ENCODE peak calls at places on chromosomes 5 and 9, in seven cellular contexts. Z, Q, P, E, W, U and V are unnamed samples.

GRCh38 chr5:14177651-14178050 is 34.5 kb downstream of the TRIO start:
- DNase-seq in E (no peak), Z (no peak), P (no peak), Q (no peak), W (no peak), U (no peak), V (no peak)

GRCh38 chr5:8060235-8061139 is 191.5 kb downstream of the MTRR start:
- DNase-seq in W (no peak), P (no peak), E (no peak), Z (no peak), Q (no peak), U (no peak), V (peak; percentile 27)

GRCh38 chr9:13113751-13114150 is 165.7 kb downstream of the MPDZ start:
- DNase-seq in P (no peak), E (no peak), W (no peak), Q (no peak), U (no peak), Z (no peak), V (no peak)

GRCh38 chr5:127442085-127442484 is 75.4 kb upstream of the PRRC1 start:
- DNase-seq in Q (no peak), Z (peak; percentile 31), U (peak; percentile 21), E (no peak), W (peak; percentile 36), P (no peak), V (no peak)

GRCh38 chr9:131617611-131618010 is 72.3 kb downstream of the PRRT1B start:
- DNase-seq in E (no peak), Q (no peak), U (no peak), W (no peak), P (no peak), Z (no peak), V (no peak)

GRCh38 chr5:143182901-143183820 is 220.3 kb downstream of the NR3C1 start:
- DNase-seq in E (no peak), U (peak; percentile 50), W (no peak), P (no peak), Q (no peak), Z (no peak), V (no peak)

GRCh38 chr5:172564883-172565282 is 76.2 kb upstream of the NEURL1B start:
- DNase-seq in P (no peak), Z (no peak), Q (no peak), E (no peak), W (no peak), U (no peak), V (no peak)

GRCh38 chr9:130138791-130139190 is 33.4 kb upstream of the NCS1 start:
- DNase-seq in E (no peak), P (no peak), Z (peak; percentile 91), Q (no peak), U (no peak), W (peak; percentile 54), V (peak; percentile 86)

GRCh38 chr9:116144038-116144437 is 9.6 kb upstream of the PAPPA start:
- DNase-seq in U (no peak), E (no peak), Z (peak; percentile 57), P (no peak), Q (no peak), W (peak; percentile 30), V (no peak)

GRCh38 chr5:150137168-150137957 is 18.3 kb downstream of the PDGFRB start:
- DNase-seq in P (no peak), U (no peak), Z (no peak), Q (no peak), E (no peak), W (no peak), V (no peak)

GRCh38 chr5:157130933-157131332 is 11.7 kb downstream of the MED7 start:
- DNase-seq in P (no peak), E (no peak), Q (peak; percentile 49), W (no peak), Z (no peak), U (peak; percentile 19), V (no peak)

GRCh38 chr5:64831996-64832395 is 63.3 kb downstream of the CWC27 start:
- DNase-seq in E (no peak), Q (no peak), W (no peak), P (no peak), U (no peak), Z (no peak), V (no peak)

GRCh38 chr5:139698461-139699146 is 50.5 kb downstream of the CXXC5 start:
- DNase-seq in Q (no peak), P (peak; percentile 97), E (no peak), U (no peak), Z (no peak), W (no peak), V (peak; percentile 74)

GRCh38 chr5:169164481-169164925 is 136.4 kb downstream of the SLIT3 start:
- DNase-seq in Q (no peak), P (no peak), U (no peak), W (peak; percentile 52), Z (peak; percentile 98), E (no peak), V (no peak)

GRCh38 chr9:115111854-115112253 is 6.1 kb downstream of the TNC start:
- DNase-seq in Q (no peak), W (no peak), Z (no peak), P (no peak), U (no peak), E (no peak), V (no peak)

GRCh38 chr9:70921126-70921525 is 200.3 kb downstream of the TRPM3 start:
- DNase-seq in U (no peak), Z (no peak), E (no peak), P (no peak), W (peak; percentile 15), Q (no peak), V (no peak)

GRCh38 chr5:11853140-11853539 is 51.1 kb downstream of the CTNND2 start:
- DNase-seq in Z (no peak), U (no peak), P (no peak), Q (no peak), E (no peak), W (no peak), V (no peak)

GRCh38 chr9:34783951-34784487 is 74.1 kb upstream of the CCL21 start:
- DNase-seq in U (peak; percentile 41), W (no peak), Z (no peak), Q (no peak), E (no peak), P (no peak), V (no peak)

GRCh38 chr5:89087551-89088318 is 204.8 kb upstream of the MEF2C start:
- DNase-seq in Q (no peak), E (no peak), Z (no peak), P (no peak), U (no peak), W (no peak), V (no peak)

GRCh38 chr9:121885345-121885901 is 207.7 kb downstream of the TTLL11 start:
- DNase-seq in W (no peak), P (peak; percentile 56), E (no peak), Q (no peak), Z (no peak), U (no peak), V (no peak)

GRCh38 chr5:113058269-113058668 is 81.7 kb downstream of the DCP2 start:
- DNase-seq in Z (no peak), Q (no peak), P (peak; percentile 49), E (no peak), W (no peak), U (no peak), V (no peak)

GRCh38 chr9:89923961-89924504 is 319.2 kb downstream of the GADD45G start:
- DNase-seq in P (peak; percentile 50), Z (peak; percentile 23), U (no peak), W (no peak), Q (no peak), E (no peak), V (peak; percentile 51)

GRCh38 chr9:131992906-131993657 is 86.6 kb downstream of the MED27 start:
- DNase-seq in U (no peak), E (no peak), Z (no peak), Q (no peak), P (no peak), W (no peak), V (no peak)

GRCh38 chr9:14301006-14301405 is 12.9 kb downstream of the NFIB start:
- DNase-seq in Z (no peak), W (no peak), E (no peak), P (no peak), Q (no peak), U (no peak), V (no peak)

GRCh38 chr5:53199882-53200281 is 90.3 kb upstream of the MOCS2 start:
- DNase-seq in Z (no peak), Q (no peak), E (no peak), W (no peak), P (no peak), U (no peak), V (no peak)

GRCh38 chr5:172913117-172913850 is 45.9 kb upstream of the RPL26L1 start:
- DNase-seq in U (no peak), Z (no peak), P (no peak), Q (no peak), E (no peak), W (no peak), V (no peak)

GRCh38 chr9:92176068-92176799 is 61.0 kb upstream of the SPTLC1 start:
- DNase-seq in W (no peak), Q (no peak), U (no peak), P (no peak), Z (no peak), E (no peak), V (no peak)

GRCh38 chr5:13625616-13626198 is 318.8 kb downstream of the DNAH5 start:
- DNase-seq in U (no peak), P (no peak), Q (no peak), Z (no peak), E (no peak), W (no peak), V (no peak)

GRCh38 chr9:31185831-31186230 is 1198.6 kb upstream of the ACO1 start:
- DNase-seq in Z (peak; percentile 81), W (peak; percentile 2), P (no peak), Q (no peak), U (no peak), E (no peak), V (no peak)

GRCh38 chr9:120777229-120777628 is 16.0 kb downstream of the FBXW2 start:
- DNase-seq in U (no peak), Q (no peak), Z (no peak), E (no peak), P (no peak), W (no peak), V (no peak)

GRCh38 chr9:125889524-125890473 is 142.6 kb downstream of the PBX3 start:
- DNase-seq in Q (no peak), U (peak; percentile 81), P (peak; percentile 85), W (no peak), Z (peak; percentile 68), E (no peak), V (peak; percentile 59)

GRCh38 chr5:67268233-67269011 is 71.8 kb upstream of the CD180 start:
- DNase-seq in Q (no peak), P (peak; percentile 93), Z (peak; percentile 77), U (no peak), W (peak; percentile 50), E (no peak), V (peak; percentile 89)

GRCh38 chr9:127163409-127163808 is 41.0 kb upstream of the ANGPTL2 start:
- DNase-seq in Z (peak; percentile 36), E (no peak), P (no peak), Q (no peak), W (peak; percentile 7), U (no peak), V (no peak)

GRCh38 chr9:94779101-94779500 is 52.6 kb downstream of the AOPEP start:
- DNase-seq in P (no peak), W (no peak), U (no peak), E (no peak), Q (no peak), Z (peak; percentile 35), V (no peak)

GRCh38 chr9:94568250-94568889 is 13.5 kb downstream of the PCAT7 start:
- DNase-seq in P (no peak), W (no peak), Z (no peak), Q (peak; percentile 69), U (no peak), E (no peak), V (no peak)

GRCh38 chr5:140402258-140403074 is 833 bp downstream of the ANKHD1 start:
- DNase-seq in E (peak; percentile 7), U (no peak), P (peak; percentile 90), W (no peak), Z (peak; percentile 52), Q (peak; percentile 65), V (peak; percentile 53)